ENCODE peak calls at places on chromosome 5, in six cellular contexts. S is Karpas-422, P is fibroblast of lung, C is MM.1S, H is H1, Q is mesenchymal stem cell. K is an unnamed sample.

GRCh38 chr5:137735531-137736284 is at the start of gene KLHL3:
- DNase-seq in S (no peak), P (peak; percentile 58), C (peak; percentile 74), H (peak; percentile 76), Q (peak; percentile 51), K (peak; percentile 72)

GRCh38 chr5:135162661-135163265 is 128.7 kb upstream of the PITX1 start:
- DNase-seq in S (no peak), P (no peak), C (no peak), H (no peak), Q (no peak), K (no peak)

GRCh38 chr5:9398227-9398626 is 147.6 kb downstream of the SEMA5A start:
- DNase-seq in S (no peak), P (no peak), C (no peak), H (no peak), Q (peak; percentile 33), K (no peak)

GRCh38 chr5:94968507-94969095 is 316.3 kb downstream of the MCTP1 start:
- DNase-seq in S (peak; percentile 91), P (peak; percentile 83), C (peak; percentile 80), H (no peak), Q (peak; percentile 70), K (peak; percentile 79)

GRCh38 chr5:136458481-136458880 is 93.1 kb upstream of the TRPC7 start:
- DNase-seq in S (no peak), P (no peak), C (no peak), H (no peak), Q (no peak), K (no peak)

GRCh38 chr5:55892479-55892878 is 41.3 kb downstream of the IL31RA start:
- DNase-seq in S (no peak), P (no peak), C (no peak), H (no peak), Q (no peak), K (no peak)

GRCh38 chr5:37071901-37072581 is 177.1 kb downstream of the CPLANE1 start:
- DNase-seq in S (no peak), P (peak; percentile 40), C (no peak), H (no peak), Q (peak; percentile 71), K (peak; percentile 73)

GRCh38 chr5:108818613-108819272 is 71.0 kb downstream of the FER start:
- DNase-seq in S (no peak), P (peak; percentile 57), C (peak; percentile 62), H (no peak), Q (peak; percentile 41), K (peak; percentile 51)

GRCh38 chr5:59036274-59036961 is 453.5 kb downstream of the RAB3C start:
- DNase-seq in S (no peak), P (peak; percentile 99), C (no peak), H (no peak), Q (peak; percentile 95), K (peak; percentile 86)

GRCh38 chr5:1180841-1181271 is 20.5 kb upstream of the SLC6A19 start:
- DNase-seq in S (no peak), P (no peak), C (no peak), H (no peak), Q (no peak), K (no peak)

GRCh38 chr5:8585230-8586018 is 716.5 kb downstream of the MTRR start:
- DNase-seq in S (no peak), P (peak; percentile 4), C (no peak), H (no peak), Q (no peak), K (peak; percentile 31)

GRCh38 chr5:55151923-55152842 is 7.8 kb upstream of the GPX8 start:
- DNase-seq in S (no peak), P (peak; percentile 90), C (no peak), H (no peak), Q (peak; percentile 51), K (peak; percentile 75)

DNA sequence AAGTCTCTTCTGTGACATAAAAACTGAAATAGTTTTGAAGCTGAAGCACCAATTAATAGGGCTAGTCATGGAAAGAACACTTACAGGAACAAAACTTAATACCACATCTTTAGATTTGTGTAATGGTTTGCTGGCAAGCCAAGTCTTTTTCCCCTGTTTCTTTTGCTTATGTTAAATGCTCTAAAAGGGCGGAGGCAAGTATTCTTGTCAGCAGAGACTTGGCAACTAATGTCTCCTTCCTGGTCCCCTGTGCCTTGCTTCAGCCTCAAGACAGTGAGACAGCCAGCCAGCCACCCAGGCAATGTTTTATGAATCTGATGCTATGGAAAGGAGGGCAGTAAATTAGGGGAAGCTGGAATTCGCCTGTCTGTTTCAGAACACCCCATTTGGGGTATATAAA is 45.7 kb downstream of the PRRC1 start:
- DNase-seq in S (no peak), P (peak; percentile 19), C (no peak), H (no peak), Q (no peak), K (no peak)
- H3K9ac ChIP-seq in S (no peak overlapping the region), P (no peak overlapping the region), C (no peak overlapping the region), H (no peak overlapping the region), Q (peak overlapping the region; percentile 11), K (no peak overlapping the region)

GRCh38 chr5:14213253-14213652 is 70.1 kb downstream of the TRIO start:
- DNase-seq in S (no peak), P (no peak), C (peak; percentile 47), H (no peak), Q (peak; percentile 32), K (no peak)

GRCh38 chr5:14213813-14214585 is 70.9 kb downstream of the TRIO start:
- DNase-seq in S (no peak), P (no peak), C (peak; percentile 89), H (no peak), Q (no peak), K (no peak)

GRCh38 chr5:14211818-14212799 is 69.0 kb downstream of the TRIO start:
- DNase-seq in S (no peak), P (no peak), C (peak; percentile 75), H (no peak), Q (no peak), K (no peak)

GRCh38 chr5:14210729-14211128 is 67.6 kb downstream of the TRIO start:
- DNase-seq in S (no peak), P (no peak), C (no peak), H (no peak), Q (no peak), K (no peak)

GRCh38 chr5:14212838-14213237 is 69.7 kb downstream of the TRIO start:
- DNase-seq in S (no peak), P (no peak), C (peak; percentile 85), H (no peak), Q (no peak), K (no peak)
- H3K9ac ChIP-seq in S (no peak overlapping the region), P (no peak overlapping the region), C (peak overlapping the region; percentile 70), H (no peak overlapping the region), Q (no peak overlapping the region), K (no peak overlapping the region)

DNA sequence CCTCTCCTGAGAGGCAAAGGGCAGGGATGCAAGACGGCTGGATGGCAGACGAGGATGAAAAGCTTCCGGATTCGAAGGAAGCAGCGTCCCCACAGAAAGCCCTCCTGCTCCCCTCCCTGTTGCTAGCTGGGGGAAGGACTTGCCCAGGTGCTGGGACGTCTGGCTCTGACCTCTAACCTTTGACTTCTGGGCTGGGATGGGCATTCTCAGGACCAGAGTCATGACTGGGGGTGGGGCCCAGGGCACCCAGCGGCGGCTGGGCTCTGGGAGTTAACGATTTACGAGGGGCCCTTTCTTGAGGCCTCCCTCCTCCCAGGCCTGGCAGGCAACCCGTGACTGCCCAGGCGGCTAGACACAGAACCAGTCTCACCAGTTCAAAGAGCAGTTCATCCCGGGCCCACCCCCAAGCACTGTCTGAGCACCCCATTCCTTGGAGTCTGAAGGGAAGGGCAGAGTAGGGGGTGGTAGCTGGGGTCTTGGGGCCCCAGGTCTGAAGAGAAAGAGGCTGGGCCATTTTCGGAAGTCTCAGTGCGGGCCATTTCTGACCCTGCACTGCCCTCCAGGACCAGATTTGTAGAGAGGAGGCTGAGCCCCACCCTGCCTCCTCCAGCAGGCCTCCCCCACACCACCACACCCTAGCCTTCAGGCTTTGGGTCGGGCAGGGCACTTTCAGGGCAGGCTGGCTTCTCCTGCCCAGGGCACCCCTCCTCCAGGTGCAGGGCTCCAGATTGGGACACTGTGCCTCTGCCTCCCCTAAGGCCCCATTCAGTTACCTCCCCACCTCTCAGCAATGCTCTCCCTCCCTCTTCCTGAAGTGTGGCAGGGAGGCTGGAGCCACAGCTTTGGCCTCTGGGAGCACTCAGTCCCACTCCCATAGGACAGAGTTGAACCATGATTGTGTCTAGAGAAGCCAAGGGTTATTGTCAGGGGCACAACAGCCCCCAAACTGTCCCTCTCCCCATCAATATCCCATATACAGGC is 5.0 kb upstream of the CXXC5 start:
- DNase-seq in S (no peak), P (no peak), C (no peak), H (no peak), Q (no peak), K (peak; percentile 63)
- H3K9ac ChIP-seq in S (no peak overlapping the region), P (no peak overlapping the region), C (no peak overlapping the region), H (no peak overlapping the region), Q (no peak overlapping the region), K (no peak overlapping the region)

DNA sequence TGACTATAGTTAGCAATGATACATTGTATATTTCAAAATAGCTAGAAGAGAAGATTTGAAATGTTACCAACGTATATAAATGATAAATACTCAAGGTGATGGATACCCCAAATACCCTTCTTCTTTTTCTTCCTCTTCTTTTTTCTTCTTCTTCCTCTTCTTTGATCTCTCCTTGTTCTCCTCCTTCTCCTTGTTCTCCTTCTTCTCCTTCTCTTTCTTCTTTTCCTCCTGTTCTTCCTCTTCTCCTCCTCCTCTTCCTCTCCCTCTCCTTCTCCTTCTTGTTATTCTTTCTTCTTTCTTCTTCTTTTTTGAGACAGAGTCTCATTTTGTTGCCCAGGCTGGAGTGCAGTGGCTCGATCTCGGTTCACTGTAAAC is 616 bp upstream of the SPEF2 start:
- DNase-seq in S (no peak), P (no peak), C (no peak), H (no peak), Q (no peak), K (no peak)
- H3K9ac ChIP-seq in S (no peak overlapping the region), P (no peak overlapping the region), C (peak overlapping the region; percentile 74), H (no peak overlapping the region), Q (peak overlapping the region; percentile 91), K (no peak overlapping the region)

GRCh38 chr5:179420476-179420875 is 75.2 kb upstream of the ADAMTS2 start:
- DNase-seq in S (no peak), P (no peak), C (no peak), H (no peak), Q (no peak), K (no peak)

GRCh38 chr5:179418972-179419371 is 73.7 kb upstream of the ADAMTS2 start:
- DNase-seq in S (no peak), P (no peak), C (no peak), H (no peak), Q (no peak), K (no peak)

GRCh38 chr5:179422213-179422839 is 77.1 kb upstream of the ADAMTS2 start:
- DNase-seq in S (no peak), P (no peak), C (no peak), H (no peak), Q (no peak), K (no peak)

GRCh38 chr5:179421156-179421895 is 76.1 kb upstream of the ADAMTS2 start:
- DNase-seq in S (no peak), P (no peak), C (no peak), H (no peak), Q (no peak), K (peak; percentile 7)

DNA sequence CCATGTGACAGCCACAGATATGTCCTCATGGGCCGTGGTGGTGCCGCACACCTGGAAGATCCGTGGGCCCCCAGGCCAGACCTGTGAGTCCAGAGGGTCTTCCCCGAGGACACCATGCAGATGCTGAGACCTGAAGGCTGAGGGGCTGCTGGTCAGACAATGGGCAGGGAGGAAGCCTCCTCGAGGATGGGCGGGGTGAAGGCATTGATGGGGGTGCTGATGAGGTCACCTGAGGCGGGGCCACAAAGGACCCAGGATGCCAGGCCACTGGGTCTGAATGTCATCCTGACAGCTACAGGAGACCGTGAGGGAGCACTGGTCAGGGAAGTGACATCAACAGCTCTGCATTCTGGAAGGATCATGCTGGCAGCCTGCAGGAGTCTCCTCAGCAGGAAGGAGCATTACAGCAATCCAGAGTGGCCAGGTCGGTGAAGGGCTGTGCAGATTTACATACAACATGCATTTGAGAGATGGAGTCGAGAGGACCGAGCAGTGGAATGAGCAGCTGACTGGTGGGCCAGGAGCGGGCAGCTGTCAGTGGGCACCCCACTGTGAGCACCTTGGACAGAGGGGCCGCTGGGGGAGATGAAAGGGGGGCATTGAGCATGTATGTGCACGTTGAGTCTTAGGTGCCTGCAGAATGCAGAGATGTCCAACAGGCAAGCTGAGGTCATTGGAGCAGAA is 77.7 kb upstream of the ADAMTS2 start:
- DNase-seq in S (no peak), P (no peak), C (no peak), H (no peak), Q (no peak), K (no peak)
- H3K9ac ChIP-seq in S (no peak overlapping the region), P (no peak overlapping the region), C (no peak overlapping the region), H (no peak overlapping the region), Q (no peak overlapping the region), K (no peak overlapping the region)